ENCODE peak calls at places on chromosomes 7 and 10, in four cellular contexts. J is neural crest cell, O is GM12864, E is lower lobe of right lung. W is an unnamed sample.
A peak's percentile ranks its signal among the peaks of the same experiment; 100 is the strongest.

GRCh38 chr7:2800923-2801682 is 43.0 kb downstream of the GNA12 start:
- DNase-seq in J (no peak), O (no peak), E (no peak), W (no peak)

GRCh38 chr7:16034866-16035265 is 348.4 kb upstream of the MEOX2 start:
- DNase-seq in J (no peak), O (no peak), E (no peak), W (no peak)

GRCh38 chr10:132296671-132297443 is 10.9 kb downstream of the STK32C start:
- DNase-seq in J (no peak), O (no peak), E (no peak), W (no peak)

GRCh38 chr10:76032442-76033039 is 601.1 kb downstream of the LRMDA start:
- DNase-seq in J (no peak), O (no peak), E (no peak), W (no peak)

GRCh38 chr7:136023134-136023869 is 46.1 kb upstream of the MTPN start:
- DNase-seq in J (no peak), O (no peak), E (no peak), W (no peak)

GRCh38 chr7:84176716-84177115 is 17.9 kb downstream of the SEMA3A start:
- DNase-seq in J (no peak), O (no peak), E (no peak), W (no peak)

GRCh38 chr10:89665302-89665701 is 20.3 kb upstream of the PANK1 start:
- DNase-seq in J (no peak), O (no peak), E (no peak), W (no peak)

GRCh38 chr7:44051611-44052220 is 7.2 kb downstream of the DBNL start:
- DNase-seq in J (no peak), O (no peak), E (no peak), W (no peak)

DNA sequence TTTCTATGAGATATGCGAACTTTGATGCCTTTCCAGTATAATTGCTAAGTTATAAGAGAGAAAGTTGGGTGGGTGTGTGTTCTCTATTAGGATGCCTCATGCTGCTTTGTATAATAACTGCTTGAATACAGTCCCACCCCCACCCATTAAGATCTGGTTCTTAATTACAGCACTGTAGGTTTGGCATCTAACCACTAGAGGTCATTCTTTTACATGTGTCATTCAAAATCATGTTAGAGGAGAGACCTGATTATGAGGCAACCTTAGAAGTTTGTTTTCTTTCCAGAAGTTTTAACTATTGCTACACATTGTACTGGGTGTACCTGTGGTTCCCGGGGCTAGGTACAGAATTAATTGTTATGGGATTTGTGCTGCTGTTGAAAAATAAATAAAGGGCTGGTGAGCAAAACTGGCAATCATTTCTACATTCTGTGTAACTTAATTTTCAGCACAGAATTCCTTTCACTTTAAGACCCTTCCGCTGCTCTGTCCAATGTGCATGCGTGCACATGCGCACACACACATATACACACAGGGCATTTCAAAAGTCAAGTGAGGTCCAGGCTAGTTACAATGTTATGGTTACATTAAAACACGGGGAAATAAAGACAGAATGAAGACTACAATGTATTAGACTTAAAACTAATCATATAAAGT is 1156.3 kb downstream of the SORCS3 start:
- DNase-seq in J (no peak), O (no peak), E (no peak), W (peak; percentile 44)
- TF ChIP-seq CTCF in J (peak; percentile 67), O (peak; percentile 60), E (peak; percentile 39), W (peak; percentile 55)

GRCh38 chr10:113854019-113854756 is at the start of the genes DCLRE1A and NHLRC2:
- DNase-seq in J (peak; percentile 75), O (peak; percentile 65), E (peak; percentile 85), W (peak; percentile 72)

GRCh38 chr10:113858541-113858940 is 4.1 kb downstream of the NHLRC2 start:
- DNase-seq in J (no peak), O (no peak), E (no peak), W (no peak)

GRCh38 chr10:113854757-113855626 is 531 bp downstream of the NHLRC2 start:
- DNase-seq in J (peak; percentile 53), O (no peak), E (peak; percentile 65), W (peak; percentile 64)

GRCh38 chr10:113857210-113857609 is 2.7 kb downstream of the NHLRC2 start:
- DNase-seq in J (no peak), O (no peak), E (no peak), W (no peak)

GRCh38 chr10:113856563-113856962 is 2.1 kb downstream of the NHLRC2 start:
- DNase-seq in J (no peak), O (no peak), E (no peak), W (no peak)
- TF ChIP-seq CTCF in J (no peak), O (no peak), E (no peak), W (no peak)

GRCh38 chr10:114879093-114879492 is 57.5 kb downstream of the FHIP2A start:
- DNase-seq in J (no peak), O (no peak), E (no peak), W (no peak)

GRCh38 chr10:114881916-114882315 is 56.1 kb upstream of the TRUB1 start:
- DNase-seq in J (no peak), O (no peak), E (no peak), W (no peak)

GRCh38 chr10:114881462-114881861 is 56.5 kb upstream of the TRUB1 start:
- DNase-seq in J (no peak), O (no peak), E (no peak), W (no peak)

GRCh38 chr10:114877301-114877644 is 55.7 kb downstream of the FHIP2A start:
- DNase-seq in J (no peak), O (no peak), E (no peak), W (no peak)

GRCh38 chr10:114879541-114880158 is 58.1 kb downstream of the FHIP2A start:
- DNase-seq in J (peak; percentile 59), O (peak; percentile 22), E (no peak), W (peak; percentile 42)
- TF ChIP-seq CTCF in J (peak; percentile 61), O (peak; percentile 89), E (peak; percentile 56), W (peak; percentile 63)

GRCh38 chr10:12729885-12730284 is 271.6 kb downstream of the CCDC3 start:
- DNase-seq in J (peak; percentile 22), O (no peak), E (no peak), W (no peak)
- TF ChIP-seq CTCF in J (peak; percentile 44), O (peak; percentile 54), E (no peak), W (peak; percentile 33)

DNA sequence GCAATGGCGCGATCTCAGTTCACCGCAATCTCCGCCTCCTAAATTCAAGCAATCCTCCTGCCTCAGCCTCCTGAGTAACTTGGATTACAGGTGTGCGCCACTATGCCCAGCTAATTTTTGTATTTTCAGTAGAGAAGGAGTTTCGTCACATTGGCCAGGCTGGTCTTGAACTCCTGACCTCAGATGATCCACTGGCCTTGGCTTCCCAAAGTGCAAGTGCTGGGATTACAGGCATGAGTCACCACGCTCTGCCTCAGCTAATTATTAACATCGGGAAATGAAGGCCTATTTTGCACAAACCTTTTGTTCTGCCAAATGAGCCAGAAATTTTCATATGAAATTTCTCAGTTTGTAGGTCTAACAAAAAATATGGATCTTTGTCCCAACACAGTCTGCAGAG is 106.7 kb upstream of the ODAD2 start:
- DNase-seq in J (no peak), O (no peak), E (no peak), W (no peak)
- TF ChIP-seq CTCF in J (no peak), O (no peak), E (no peak), W (no peak)

DNA sequence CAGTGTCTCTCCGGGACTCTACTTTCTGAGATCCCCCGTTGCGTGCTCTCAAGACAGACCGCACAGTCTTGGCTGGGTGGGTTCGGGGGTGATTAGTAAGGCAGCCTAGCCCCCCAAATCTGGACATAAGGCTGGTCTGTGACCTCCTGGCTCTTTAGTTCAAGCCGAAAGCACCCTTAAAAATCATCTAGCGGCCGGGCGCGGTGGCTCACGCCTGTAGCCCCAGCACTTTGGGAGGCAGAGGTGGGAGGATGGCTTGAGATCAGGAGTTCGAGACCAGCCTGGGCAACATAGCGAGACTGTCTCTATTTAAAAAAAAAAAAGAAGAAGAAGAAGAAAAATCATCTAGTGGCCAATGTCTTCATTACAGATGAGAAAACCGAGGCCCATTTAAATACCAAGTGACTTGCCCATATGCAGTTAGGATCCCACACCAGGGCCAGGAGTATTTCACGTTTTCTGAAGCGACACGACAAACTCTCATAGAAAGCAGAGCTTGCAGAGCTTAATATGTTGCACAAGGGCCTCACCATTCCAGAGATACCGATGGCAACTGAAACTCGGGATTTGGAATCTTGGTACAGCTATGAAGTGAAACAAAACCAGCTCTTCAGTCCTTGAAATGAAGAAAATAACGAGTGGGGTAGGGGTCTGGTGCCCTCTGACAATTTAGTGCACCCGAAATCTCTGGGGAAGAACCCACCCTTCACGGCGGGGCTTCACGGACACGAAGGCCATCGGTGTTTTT is 696 bp upstream of the HILPDA start:
- DNase-seq in J (no peak), O (no peak), E (no peak), W (no peak)
- TF ChIP-seq CTCF in J (peak; percentile 26), O (peak; percentile 16), E (no peak), W (no peak)

GRCh38 chr10:78774999-78775711 is 293.6 kb upstream of the ZMIZ1 start:
- DNase-seq in J (no peak), O (no peak), E (no peak), W (no peak)
- TF ChIP-seq CTCF in J (no peak), O (no peak), E (no peak), W (no peak)

DNA sequence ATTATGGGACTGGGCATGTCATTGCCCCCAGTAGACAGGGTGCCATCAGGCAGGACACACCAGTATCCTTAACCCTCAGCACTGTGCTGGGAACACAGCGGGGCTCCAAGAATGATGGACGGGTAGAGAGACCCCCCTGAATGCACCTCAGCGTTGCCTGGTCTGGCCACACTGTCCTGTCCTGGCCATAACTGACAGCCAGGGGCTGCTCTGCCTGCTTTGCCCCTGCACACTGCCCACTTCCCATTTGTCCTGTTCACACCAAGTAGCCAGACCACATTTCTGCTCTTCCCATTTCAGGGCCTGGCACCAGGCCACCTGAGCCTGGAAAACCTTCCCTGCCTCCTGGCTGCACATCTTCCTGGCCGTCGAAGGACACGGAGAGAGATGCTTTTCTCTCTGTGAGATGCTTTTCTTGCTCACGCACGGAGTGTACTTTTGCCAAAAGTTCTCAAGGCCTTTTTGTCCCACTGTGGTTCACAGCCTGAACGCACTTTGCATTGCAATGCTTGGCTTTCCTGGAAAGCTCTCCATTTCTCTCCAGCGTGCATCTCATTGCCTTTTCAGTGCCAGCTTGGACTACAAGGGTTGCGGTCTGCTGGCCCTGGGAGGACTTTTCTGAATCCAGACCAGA is 131.0 kb upstream of the EEPD1 start:
- DNase-seq in J (no peak), O (no peak), E (no peak), W (no peak)
- TF ChIP-seq CTCF in J (no peak), O (no peak), E (no peak), W (no peak)

DNA sequence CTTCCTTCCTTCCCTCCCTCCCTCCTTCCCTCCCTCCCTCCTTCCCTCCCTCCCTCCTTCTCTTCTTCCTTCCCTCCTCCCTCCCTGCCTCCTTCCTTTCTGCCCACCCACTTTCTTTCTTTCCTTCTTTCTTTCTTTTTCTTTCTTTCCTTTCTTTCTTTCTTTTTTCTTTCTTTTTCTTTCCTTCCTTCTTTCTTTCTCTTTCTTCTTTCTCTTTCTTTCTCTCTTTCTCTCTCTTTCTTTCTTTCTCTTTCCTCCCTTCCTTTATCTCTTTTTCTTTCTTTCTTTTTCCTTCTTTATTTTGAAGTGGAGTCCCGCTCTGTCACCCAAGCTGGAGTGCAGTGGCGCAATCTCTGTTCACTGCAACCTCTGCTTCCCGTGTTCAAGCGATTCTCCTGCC is 33.7 kb upstream of the GTF2IRD1 start:
- DNase-seq in J (no peak), O (no peak), E (no peak), W (no peak)
- TF ChIP-seq CTCF in J (no peak), O (no peak), E (no peak), W (no peak)

W was measured in GM20000.